ENCODE peak calls at places on chromosomes 7 and 10, in eight cellular contexts. One of them, this sample, is unnamed. For H3K9me3 and H3K4me1, the result is how much of the 10 kb centered on the place peaks cover.

GRCh38 chr7:121394709-121395140 is 1.4 kb downstream of the FAM3C start:
- DNase-seq in breast epithelium: no peak
- DNase-seq in uterus: no peak
- DNase-seq in OCI-LY7: no peak
- DNase-seq in transverse colon: no peak
- DNase-seq in mammary epithelial cell: no peak
- DNase-seq in aorta: no peak
- DNase-seq in K562: no peak
- DNase-seq in this sample: no peak

GRCh38 chr7:113394856-113395255 is 276.5 kb upstream of the SMIM30 start:
- DNase-seq in breast epithelium: no peak
- DNase-seq in uterus: no peak
- DNase-seq in OCI-LY7: no peak
- DNase-seq in transverse colon: no peak
- DNase-seq in mammary epithelial cell: no peak
- DNase-seq in aorta: no peak
- DNase-seq in K562: no peak
- DNase-seq in this sample: no peak

GRCh38 chr7:132049462-132050304 is 493.3 kb upstream of the PODXL start:
- DNase-seq in breast epithelium: no peak
- DNase-seq in uterus: no peak
- DNase-seq in OCI-LY7: peak
- DNase-seq in transverse colon: peak
- DNase-seq in mammary epithelial cell: no peak
- DNase-seq in aorta: no peak
- DNase-seq in K562: peak
- DNase-seq in this sample: no peak

GRCh38 chr7:153061913-153062528 is 302.5 kb downstream of the ACTR3B start:
- DNase-seq in breast epithelium: no peak
- DNase-seq in uterus: no peak
- DNase-seq in OCI-LY7: no peak
- DNase-seq in transverse colon: no peak
- DNase-seq in mammary epithelial cell: no peak
- DNase-seq in aorta: no peak
- DNase-seq in K562: peak
- DNase-seq in this sample: no peak

GRCh38 chr10:1172256-1172975 is 116.2 kb downstream of the WDR37 start:
- DNase-seq in breast epithelium: peak
- DNase-seq in uterus: no peak
- DNase-seq in OCI-LY7: no peak
- DNase-seq in transverse colon: no peak
- DNase-seq in mammary epithelial cell: no peak
- DNase-seq in aorta: no peak
- DNase-seq in K562: no peak
- DNase-seq in this sample: no peak

GRCh38 chr10:3476640-3477448 is 304.3 kb upstream of the PITRM1 start:
- DNase-seq in breast epithelium: no peak
- DNase-seq in uterus: no peak
- DNase-seq in OCI-LY7: no peak
- DNase-seq in transverse colon: no peak
- DNase-seq in mammary epithelial cell: no peak
- DNase-seq in aorta: no peak
- DNase-seq in K562: no peak
- DNase-seq in this sample: no peak

GRCh38 chr10:97534746-97535367 is 36.1 kb downstream of the UBTD1 start:
- DNase-seq in breast epithelium: no peak
- DNase-seq in uterus: no peak
- DNase-seq in OCI-LY7: peak
- DNase-seq in transverse colon: no peak
- DNase-seq in mammary epithelial cell: no peak
- DNase-seq in aorta: peak
- DNase-seq in K562: peak
- DNase-seq in this sample: peak

GRCh38 chr10:133258818-133259602 is 17.7 kb downstream of the ADAM8 start:
- DNase-seq in breast epithelium: no peak
- DNase-seq in uterus: peak
- DNase-seq in OCI-LY7: no peak
- DNase-seq in transverse colon: peak
- DNase-seq in mammary epithelial cell: peak
- DNase-seq in aorta: peak
- DNase-seq in K562: no peak
- DNase-seq in this sample: peak

GRCh38 chr7:155009570-155010157 is 6.7 kb upstream of the PAXIP1 start:
- DNase-seq in breast epithelium: no peak
- DNase-seq in uterus: no peak
- DNase-seq in OCI-LY7: peak
- DNase-seq in transverse colon: no peak
- DNase-seq in mammary epithelial cell: no peak
- DNase-seq in aorta: no peak
- DNase-seq in K562: peak
- DNase-seq in this sample: no peak

GRCh38 chr10:75940742-75941141 is 509.3 kb downstream of the LRMDA start:
- DNase-seq in breast epithelium: no peak
- DNase-seq in uterus: no peak
- DNase-seq in OCI-LY7: no peak
- DNase-seq in transverse colon: no peak
- DNase-seq in mammary epithelial cell: no peak
- DNase-seq in aorta: no peak
- DNase-seq in K562: no peak
- DNase-seq in this sample: no peak

DNA sequence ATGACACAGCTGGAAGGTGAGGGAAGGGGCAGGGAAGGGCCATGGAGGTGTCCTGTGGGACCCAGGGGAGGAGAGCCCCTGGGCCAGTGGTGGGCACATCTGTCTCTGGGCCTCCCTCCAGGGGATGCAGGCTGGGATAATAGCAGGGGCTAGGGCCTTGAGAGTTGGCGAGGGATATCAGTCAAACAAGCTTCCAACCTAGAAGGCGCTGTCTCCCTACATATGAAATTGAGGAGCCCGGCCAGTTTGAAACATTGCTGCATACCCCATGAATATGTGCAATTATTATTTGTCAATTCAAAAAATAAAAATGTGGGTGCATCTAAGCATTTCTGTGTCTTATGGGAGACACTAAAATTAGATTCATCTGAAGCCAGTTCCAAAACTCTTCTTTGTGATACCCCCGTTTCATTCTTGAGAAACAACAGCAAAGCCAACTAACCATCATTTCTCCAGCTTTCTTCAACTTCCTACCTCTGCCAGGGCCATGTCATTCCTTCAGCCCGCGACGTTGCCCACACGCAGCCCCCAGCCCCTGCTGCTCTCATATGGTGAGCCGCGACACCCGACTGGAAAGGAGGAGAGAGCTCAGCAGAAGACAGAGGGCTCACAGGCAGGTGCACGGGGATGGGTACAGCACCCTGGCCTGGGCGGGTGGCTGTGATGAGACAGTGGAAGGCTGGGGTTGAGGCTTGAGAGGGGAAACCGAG is 418.7 kb downstream of the GLRX3 start:
- DNase-seq in breast epithelium: no peak
- DNase-seq in uterus: no peak
- DNase-seq in OCI-LY7: no peak
- DNase-seq in transverse colon: no peak
- DNase-seq in mammary epithelial cell: no peak
- DNase-seq in aorta: no peak
- DNase-seq in K562: no peak
- DNase-seq in this sample: no peak
- H3K9me3 ChIP-seq in breast epithelium: under half
- H3K9me3 ChIP-seq in uterus: under half
- H3K9me3 ChIP-seq in OCI-LY7: under half
- H3K9me3 ChIP-seq in transverse colon: under half
- H3K9me3 ChIP-seq in mammary epithelial cell: half or more
- H3K9me3 ChIP-seq in aorta: under half
- H3K9me3 ChIP-seq in K562: under half
- H3K9me3 ChIP-seq in this sample: under half

GRCh38 chr7:89761173-89761572 is 393.1 kb upstream of the STEAP1 start:
- DNase-seq in breast epithelium: no peak
- DNase-seq in uterus: no peak
- DNase-seq in OCI-LY7: no peak
- DNase-seq in transverse colon: no peak
- DNase-seq in mammary epithelial cell: no peak
- DNase-seq in aorta: no peak
- DNase-seq in K562: no peak
- DNase-seq in this sample: no peak
- H3K4me3 ChIP-seq in breast epithelium: no peak
- H3K4me3 ChIP-seq in uterus: no peak
- H3K4me3 ChIP-seq in OCI-LY7: no peak
- H3K4me3 ChIP-seq in transverse colon: no peak
- H3K4me3 ChIP-seq in mammary epithelial cell: no peak
- H3K4me3 ChIP-seq in aorta: no peak
- H3K4me3 ChIP-seq in K562: no peak
- H3K4me3 ChIP-seq in this sample: no peak

GRCh38 chr7:129784783-129785456 is 167.8 kb downstream of the UBE2H start:
- DNase-seq in breast epithelium: no peak
- DNase-seq in uterus: no peak
- DNase-seq in OCI-LY7: peak
- DNase-seq in transverse colon: peak
- DNase-seq in mammary epithelial cell: no peak
- DNase-seq in aorta: peak
- DNase-seq in K562: peak
- DNase-seq in this sample: no peak
- H3K4me1 ChIP-seq in breast epithelium: under half
- H3K4me1 ChIP-seq in uterus: under half
- H3K4me1 ChIP-seq in OCI-LY7: under half
- H3K4me1 ChIP-seq in transverse colon: under half
- H3K4me1 ChIP-seq in mammary epithelial cell: under half
- H3K4me1 ChIP-seq in aorta: under half
- H3K4me1 ChIP-seq in K562: under half
- H3K4me1 ChIP-seq in this sample: under half

GRCh38 chr7:63043657-63044543 is 954.7 kb upstream of the ZNF722 start:
- DNase-seq in breast epithelium: no peak
- DNase-seq in uterus: no peak
- DNase-seq in OCI-LY7: no peak
- DNase-seq in transverse colon: no peak
- DNase-seq in mammary epithelial cell: no peak
- DNase-seq in aorta: no peak
- DNase-seq in K562: no peak
- DNase-seq in this sample: no peak

GRCh38 chr7:63046612-63047011 is 952.0 kb upstream of the ZNF722 start:
- DNase-seq in breast epithelium: no peak
- DNase-seq in uterus: no peak
- DNase-seq in OCI-LY7: no peak
- DNase-seq in transverse colon: no peak
- DNase-seq in mammary epithelial cell: no peak
- DNase-seq in aorta: no peak
- DNase-seq in K562: no peak
- DNase-seq in this sample: no peak

GRCh38 chr7:63047061-63047460 is 951.6 kb upstream of the ZNF722 start:
- DNase-seq in breast epithelium: no peak
- DNase-seq in uterus: no peak
- DNase-seq in OCI-LY7: no peak
- DNase-seq in transverse colon: no peak
- DNase-seq in mammary epithelial cell: no peak
- DNase-seq in aorta: no peak
- DNase-seq in K562: no peak
- DNase-seq in this sample: no peak

GRCh38 chr7:63044721-63045120 is 953.9 kb upstream of the ZNF722 start:
- DNase-seq in breast epithelium: no peak
- DNase-seq in uterus: no peak
- DNase-seq in OCI-LY7: no peak
- DNase-seq in transverse colon: no peak
- DNase-seq in mammary epithelial cell: no peak
- DNase-seq in aorta: no peak
- DNase-seq in K562: no peak
- DNase-seq in this sample: no peak

GRCh38 chr7:63045575-63045974 is 953.1 kb upstream of the ZNF722 start:
- DNase-seq in breast epithelium: no peak
- DNase-seq in uterus: no peak
- DNase-seq in OCI-LY7: no peak
- DNase-seq in transverse colon: no peak
- DNase-seq in mammary epithelial cell: no peak
- DNase-seq in aorta: no peak
- DNase-seq in K562: no peak
- DNase-seq in this sample: no peak
- H3K9me3 ChIP-seq in breast epithelium: under half
- H3K9me3 ChIP-seq in uterus: under half
- H3K9me3 ChIP-seq in OCI-LY7: under half
- H3K9me3 ChIP-seq in transverse colon: under half
- H3K9me3 ChIP-seq in mammary epithelial cell: half or more
- H3K9me3 ChIP-seq in aorta: under half
- H3K9me3 ChIP-seq in K562: under half
- H3K9me3 ChIP-seq in this sample: under half